ENCODE peak calls at places on chromosomes 12 and 14, in seven cellular contexts. One of them, this sample, is unnamed.
A peak's percentile ranks its signal among the peaks of the same experiment; 100 is the strongest.

GRCh38 chr12:11723993-11724392 is 74.5 kb downstream of the ETV6 start:
- DNase-seq in heart right ventricle: no peak
- DNase-seq in A673: no peak
- DNase-seq in aorta: no peak
- DNase-seq in adrenal gland: no peak
- DNase-seq in neural progenitor cell: peak; percentile 53
- DNase-seq in fibroblast of lung: peak; percentile 95
- DNase-seq in this sample: no peak

GRCh38 chr12:6553051-6553868 is 2.6 kb downstream of the IFFO1 start:
- DNase-seq in heart right ventricle: peak; percentile 81
- DNase-seq in A673: peak; percentile 74
- DNase-seq in aorta: peak; percentile 61
- DNase-seq in adrenal gland: peak; percentile 81
- DNase-seq in neural progenitor cell: no peak
- DNase-seq in fibroblast of lung: peak; percentile 67
- DNase-seq in this sample: no peak

GRCh38 chr14:103519043-103519836 is 3.4 kb downstream of the CKB start:
- DNase-seq in heart right ventricle: no peak
- DNase-seq in A673: no peak
- DNase-seq in aorta: peak; percentile 49
- DNase-seq in adrenal gland: peak; percentile 26
- DNase-seq in neural progenitor cell: no peak
- DNase-seq in fibroblast of lung: peak; percentile 44
- DNase-seq in this sample: no peak

GRCh38 chr12:94873368-94874085 is 130.0 kb downstream of the NDUFA12 start:
- DNase-seq in heart right ventricle: no peak
- DNase-seq in A673: no peak
- DNase-seq in aorta: no peak
- DNase-seq in adrenal gland: no peak
- DNase-seq in neural progenitor cell: peak; percentile 85
- DNase-seq in fibroblast of lung: no peak
- DNase-seq in this sample: no peak

GRCh38 chr14:103422981-103423600 is 37.9 kb downstream of the MARK3 start:
- DNase-seq in heart right ventricle: no peak
- DNase-seq in A673: peak; percentile 70
- DNase-seq in aorta: no peak
- DNase-seq in adrenal gland: no peak
- DNase-seq in neural progenitor cell: no peak
- DNase-seq in fibroblast of lung: peak; percentile 91
- DNase-seq in this sample: no peak

GRCh38 chr14:20503905-20504304 is 1.4 kb upstream of the RNASE10 start:
- DNase-seq in heart right ventricle: no peak
- DNase-seq in A673: no peak
- DNase-seq in aorta: no peak
- DNase-seq in adrenal gland: no peak
- DNase-seq in neural progenitor cell: no peak
- DNase-seq in fibroblast of lung: no peak
- DNase-seq in this sample: no peak

GRCh38 chr14:22315336-22315735 is 273.7 kb downstream of the DAD1 start:
- DNase-seq in heart right ventricle: no peak
- DNase-seq in A673: no peak
- DNase-seq in aorta: no peak
- DNase-seq in adrenal gland: no peak
- DNase-seq in neural progenitor cell: no peak
- DNase-seq in fibroblast of lung: no peak
- DNase-seq in this sample: no peak

GRCh38 chr14:36973806-36974442 is 198.5 kb downstream of the SLC25A21 start:
- DNase-seq in heart right ventricle: no peak
- DNase-seq in A673: no peak
- DNase-seq in aorta: no peak
- DNase-seq in adrenal gland: no peak
- DNase-seq in neural progenitor cell: no peak
- DNase-seq in fibroblast of lung: peak; percentile 83
- DNase-seq in this sample: no peak

GRCh38 chr12:34400423-34400881 is 378.2 kb downstream of the ALG10 start:
- DNase-seq in heart right ventricle: no peak
- DNase-seq in A673: no peak
- DNase-seq in aorta: peak; percentile 9
- DNase-seq in adrenal gland: peak; percentile 7
- DNase-seq in neural progenitor cell: no peak
- DNase-seq in fibroblast of lung: no peak
- DNase-seq in this sample: no peak

GRCh38 chr12:72982351-72982750 is 710.2 kb downstream of the TRHDE start:
- DNase-seq in heart right ventricle: no peak
- DNase-seq in A673: no peak
- DNase-seq in aorta: no peak
- DNase-seq in adrenal gland: no peak
- DNase-seq in neural progenitor cell: no peak
- DNase-seq in fibroblast of lung: peak; percentile 1
- DNase-seq in this sample: no peak

GRCh38 chr12:3097186-3097804 is 20.1 kb downstream of the TSPAN9 start:
- DNase-seq in heart right ventricle: peak; percentile 92
- DNase-seq in A673: no peak
- DNase-seq in aorta: peak; percentile 82
- DNase-seq in adrenal gland: peak; percentile 86
- DNase-seq in neural progenitor cell: no peak
- DNase-seq in fibroblast of lung: peak; percentile 53
- DNase-seq in this sample: no peak

GRCh38 chr14:69281450-69282169 is 21.7 kb downstream of the GALNT16 start:
- DNase-seq in heart right ventricle: peak; percentile 54
- DNase-seq in A673: no peak
- DNase-seq in aorta: no peak
- DNase-seq in adrenal gland: no peak
- DNase-seq in neural progenitor cell: no peak
- DNase-seq in fibroblast of lung: no peak
- DNase-seq in this sample: no peak

GRCh38 chr12:97573901-97574300 is 111.3 kb downstream of the RMST start:
- DNase-seq in heart right ventricle: no peak
- DNase-seq in A673: no peak
- DNase-seq in aorta: no peak
- DNase-seq in adrenal gland: no peak
- DNase-seq in neural progenitor cell: no peak
- DNase-seq in fibroblast of lung: peak; percentile 37
- DNase-seq in this sample: no peak

GRCh38 chr14:80378084-80378483 is 166.8 kb upstream of the DIO2 start:
- DNase-seq in heart right ventricle: no peak
- DNase-seq in A673: no peak
- DNase-seq in aorta: no peak
- DNase-seq in adrenal gland: no peak
- DNase-seq in neural progenitor cell: no peak
- DNase-seq in fibroblast of lung: no peak
- DNase-seq in this sample: no peak

GRCh38 chr14:51576112-51576420 is 75.6 kb upstream of the FRMD6 start:
- DNase-seq in heart right ventricle: no peak
- DNase-seq in A673: no peak
- DNase-seq in aorta: no peak
- DNase-seq in adrenal gland: no peak
- DNase-seq in neural progenitor cell: no peak
- DNase-seq in fibroblast of lung: peak; percentile 86
- DNase-seq in this sample: no peak

GRCh38 chr12:68786929-68787328 is 21.0 kb upstream of the MDM2 start:
- DNase-seq in heart right ventricle: no peak
- DNase-seq in A673: no peak
- DNase-seq in aorta: no peak
- DNase-seq in adrenal gland: no peak
- DNase-seq in neural progenitor cell: no peak
- DNase-seq in fibroblast of lung: no peak
- DNase-seq in this sample: no peak

GRCh38 chr12:132300789-132301722 is 28.3 kb downstream of the GALNT9 start:
- DNase-seq in heart right ventricle: no peak
- DNase-seq in A673: peak; percentile 48
- DNase-seq in aorta: peak; percentile 25
- DNase-seq in adrenal gland: no peak
- DNase-seq in neural progenitor cell: no peak
- DNase-seq in fibroblast of lung: no peak
- DNase-seq in this sample: no peak

GRCh38 chr12:118618695-118619094 is 242.3 kb downstream of the SUDS3 start:
- DNase-seq in heart right ventricle: no peak
- DNase-seq in A673: no peak
- DNase-seq in aorta: no peak
- DNase-seq in adrenal gland: no peak
- DNase-seq in neural progenitor cell: no peak
- DNase-seq in fibroblast of lung: no peak
- DNase-seq in this sample: no peak

GRCh38 chr12:34607520-34608195 is 585.4 kb downstream of the ALG10 start:
- DNase-seq in heart right ventricle: no peak
- DNase-seq in A673: no peak
- DNase-seq in aorta: peak; percentile 10
- DNase-seq in adrenal gland: peak; percentile 7
- DNase-seq in neural progenitor cell: no peak
- DNase-seq in fibroblast of lung: no peak
- DNase-seq in this sample: no peak

GRCh38 chr12:121637231-121637914 is 11.0 kb downstream of the ORAI1 start:
- DNase-seq in heart right ventricle: no peak
- DNase-seq in A673: no peak
- DNase-seq in aorta: peak; percentile 70
- DNase-seq in adrenal gland: no peak
- DNase-seq in neural progenitor cell: no peak
- DNase-seq in fibroblast of lung: no peak
- DNase-seq in this sample: no peak

DNA sequence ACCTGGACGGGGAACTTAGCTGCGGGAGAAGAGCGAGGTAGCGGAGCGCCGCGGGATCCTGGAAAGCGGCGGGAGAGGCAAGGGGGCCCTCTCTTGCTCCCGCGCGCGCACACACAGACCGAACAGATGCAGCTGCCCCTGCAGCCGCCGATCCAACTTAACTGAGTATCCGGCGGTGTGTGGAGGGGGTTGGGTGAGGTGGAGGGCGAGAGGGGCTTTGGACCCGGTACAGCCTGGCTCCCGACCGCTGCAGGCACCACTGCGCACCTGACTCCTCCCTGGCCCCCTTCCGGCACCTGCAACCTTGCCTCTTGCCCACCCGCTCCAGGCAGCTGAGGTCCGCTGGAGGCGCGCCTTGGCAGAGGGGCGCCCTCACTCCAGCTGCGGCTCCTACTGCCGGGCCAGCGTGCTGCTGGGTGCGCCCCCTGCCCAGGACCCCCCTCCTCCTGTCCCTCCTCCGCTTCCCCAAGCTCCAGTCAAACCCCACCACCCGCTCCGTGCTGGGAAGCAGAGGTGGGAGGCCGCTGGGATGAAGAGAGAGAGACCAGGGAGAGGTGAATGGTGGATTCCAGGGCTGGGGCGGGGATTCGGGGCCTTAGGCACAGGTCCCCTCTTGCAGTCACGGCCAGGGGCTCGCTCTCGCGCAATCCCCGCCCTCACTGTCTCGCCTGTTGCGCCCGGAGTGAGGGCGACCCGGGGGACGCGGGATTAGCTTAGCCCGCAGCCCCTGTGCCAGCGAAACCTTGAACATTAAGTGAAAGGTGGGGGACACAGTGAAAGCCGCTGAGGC is 2.6 kb downstream of the DIO3 start:
- DNase-seq in heart right ventricle: no peak
- DNase-seq in A673: no peak
- DNase-seq in aorta: no peak
- DNase-seq in adrenal gland: no peak
- DNase-seq in neural progenitor cell: peak; percentile 58
- DNase-seq in fibroblast of lung: no peak
- DNase-seq in this sample: no peak
- H3K27ac ChIP-seq in heart right ventricle: no peak overlapping the region
- H3K27ac ChIP-seq in A673: no peak overlapping the region
- H3K27ac ChIP-seq in aorta: no peak overlapping the region
- H3K27ac ChIP-seq in adrenal gland: no peak overlapping the region
- H3K27ac ChIP-seq in neural progenitor cell: no peak overlapping the region
- H3K27ac ChIP-seq in fibroblast of lung: no peak overlapping the region
- H3K27ac ChIP-seq in this sample: no peak overlapping the region

DNA sequence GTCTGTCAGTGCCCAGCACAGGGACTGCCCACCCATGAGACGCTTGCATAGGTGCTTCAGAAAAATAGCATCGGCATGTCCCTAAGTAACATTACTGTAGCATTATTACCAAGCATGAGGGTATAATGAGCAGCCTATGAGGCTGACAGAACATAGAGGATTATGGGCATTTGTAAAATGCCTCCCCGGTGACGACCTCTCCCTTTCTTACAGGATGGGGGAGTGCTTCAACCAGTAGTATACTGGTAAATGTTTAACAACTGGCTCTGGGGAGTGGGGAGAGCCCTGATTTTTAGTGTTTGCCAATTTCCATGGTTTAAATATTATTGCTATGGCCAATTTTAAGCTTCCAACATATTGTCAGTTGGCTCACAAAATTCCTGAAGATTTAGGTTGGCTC is 104.5 kb downstream of the ETNK1 start:
- DNase-seq in heart right ventricle: no peak
- DNase-seq in A673: no peak
- DNase-seq in aorta: no peak
- DNase-seq in adrenal gland: no peak
- DNase-seq in neural progenitor cell: no peak
- DNase-seq in fibroblast of lung: no peak
- DNase-seq in this sample: no peak
- H3K4me3 ChIP-seq in heart right ventricle: no peak overlapping the region
- H3K4me3 ChIP-seq in A673: no peak overlapping the region
- H3K4me3 ChIP-seq in aorta: no peak overlapping the region
- H3K4me3 ChIP-seq in adrenal gland: no peak overlapping the region
- H3K4me3 ChIP-seq in neural progenitor cell: no peak overlapping the region
- H3K4me3 ChIP-seq in fibroblast of lung: no peak overlapping the region
- H3K4me3 ChIP-seq in this sample: no peak overlapping the region

DNA sequence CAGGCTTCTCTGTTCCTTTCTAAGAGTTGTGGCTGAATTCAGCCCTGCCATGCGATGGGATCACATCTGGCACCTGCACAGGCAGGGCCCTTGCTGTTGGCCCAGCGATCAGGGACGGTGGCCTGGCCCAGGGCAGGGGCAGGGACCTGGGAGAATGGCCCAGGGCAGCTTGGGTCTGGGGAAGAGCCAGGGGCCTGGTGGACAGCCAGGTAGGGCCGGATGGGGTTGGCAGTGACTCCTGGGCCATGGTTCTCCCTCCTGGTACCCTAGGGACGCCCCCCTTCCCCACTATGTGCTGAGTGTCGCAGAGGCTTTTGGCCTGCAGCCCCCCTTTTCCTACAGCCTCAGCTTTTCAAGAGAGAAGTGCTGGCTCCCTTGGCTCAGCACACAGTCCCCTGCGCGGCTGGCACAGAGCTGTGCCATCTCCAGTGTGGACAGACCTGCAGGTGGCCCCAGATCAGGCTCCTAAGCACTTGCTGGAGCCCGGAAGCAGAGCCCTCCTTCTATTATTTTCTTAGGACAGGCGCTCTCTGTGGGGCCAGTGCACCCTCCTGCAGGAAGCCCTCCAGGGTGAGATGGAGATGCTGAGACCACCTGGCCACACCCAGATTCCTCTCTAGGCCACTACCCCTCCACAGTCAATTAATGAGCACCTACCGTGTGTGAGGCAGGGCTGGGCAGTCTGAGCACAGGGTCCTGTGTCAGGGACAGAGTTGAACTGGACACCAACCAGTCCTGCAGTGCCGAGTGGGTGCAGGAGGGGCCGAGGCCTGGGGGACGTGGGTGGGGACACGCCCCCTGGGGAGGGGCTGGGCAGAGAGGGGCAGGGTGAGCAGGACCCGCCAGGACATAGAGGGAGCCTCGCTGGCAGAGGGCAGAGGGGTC is 267.6 kb downstream of the ADGRD1 start:
- DNase-seq in heart right ventricle: no peak
- DNase-seq in A673: no peak
- DNase-seq in aorta: no peak
- DNase-seq in adrenal gland: no peak
- DNase-seq in neural progenitor cell: no peak
- DNase-seq in fibroblast of lung: no peak
- DNase-seq in this sample: no peak
- H3K9me3 ChIP-seq in heart right ventricle: no peaks in the 10 kb centered on the region
- H3K9me3 ChIP-seq in A673: no peaks in the 10 kb centered on the region
- H3K9me3 ChIP-seq in aorta: no peaks in the 10 kb centered on the region
- H3K9me3 ChIP-seq in adrenal gland: no peaks in the 10 kb centered on the region
- H3K9me3 ChIP-seq in neural progenitor cell: no peaks in the 10 kb centered on the region
- H3K9me3 ChIP-seq in fibroblast of lung: no peaks in the 10 kb centered on the region
- H3K9me3 ChIP-seq in this sample: no peaks in the 10 kb centered on the region

GRCh38 chr14:64610049-64610746 is 60.4 kb downstream of the PPP1R36 start:
- DNase-seq in heart right ventricle: no peak
- DNase-seq in A673: no peak
- DNase-seq in aorta: no peak
- DNase-seq in adrenal gland: no peak
- DNase-seq in neural progenitor cell: no peak
- DNase-seq in fibroblast of lung: no peak
- DNase-seq in this sample: no peak
- H3K27ac ChIP-seq in heart right ventricle: no peak overlapping the region
- H3K27ac ChIP-seq in A673: no peak overlapping the region
- H3K27ac ChIP-seq in aorta: no peak overlapping the region
- H3K27ac ChIP-seq in adrenal gland: no peak overlapping the region
- H3K27ac ChIP-seq in neural progenitor cell: no peak overlapping the region
- H3K27ac ChIP-seq in fibroblast of lung: no peak overlapping the region
- H3K27ac ChIP-seq in this sample: no peak overlapping the region

This sample was measured in iPS DF 6.9.